ENCODE peak calls at places on chromosomes 5 and 9, in nine cellular contexts. L is NCI-H1092; E is GM13977; K is NCI-H774; Q is DMS153; U is HFFc6; W is effector memory CD8-positive, alpha-beta T cell; Y is lung microvascular endothelial cell; F is ELF-1. G is an unnamed sample.

GRCh38 chr5:112923988-112924387 is 2.0 kb upstream of the REEP5 start:
- DNase-seq in L (no peak), E (no peak), K (no peak), Q (no peak), U (no peak), W (no peak), Y (no peak), F (no peak), G (no peak)

GRCh38 chr5:76457685-76458491 is 54.8 kb downstream of the IQGAP2 start:
- DNase-seq in L (no peak), E (no peak), K (no peak), Q (no peak), U (no peak), W (no peak), Y (no peak), F (no peak), G (no peak)

GRCh38 chr5:127068771-127069330 is 4.5 kb downstream of the C5orf63 start:
- DNase-seq in L (no peak), E (no peak), K (no peak), Q (no peak), U (no peak), W (no peak), Y (peak), F (no peak), G (no peak)

GRCh38 chr5:168261212-168261575 is 30.3 kb upstream of the WWC1 start:
- DNase-seq in L (no peak), E (no peak), K (no peak), Q (no peak), U (no peak), W (no peak), Y (no peak), F (no peak), G (no peak)

GRCh38 chr5:55276771-55277170 is 30.7 kb downstream of the DHX29 start:
- DNase-seq in L (no peak), E (no peak), K (no peak), Q (no peak), U (peak), W (no peak), Y (no peak), F (no peak), G (peak)

GRCh38 chr9:35688558-35689350 is 971 bp downstream of the TPM2 start:
- DNase-seq in L (no peak), E (peak), K (no peak), Q (no peak), U (peak), W (no peak), Y (no peak), F (peak), G (peak)

GRCh38 chr9:69027355-69028097 is 8.0 kb upstream of the FXN start:
- DNase-seq in L (peak), E (peak), K (peak), Q (peak), U (peak), W (peak), Y (peak), F (peak), G (peak)

GRCh38 chr5:78593465-78593864 is 55.1 kb downstream of the LHFPL2 start:
- DNase-seq in L (no peak), E (no peak), K (no peak), Q (no peak), U (no peak), W (no peak), Y (no peak), F (no peak), G (no peak)

GRCh38 chr9:129136446-129137049 is 25.3 kb downstream of the PTPA start:
- DNase-seq in L (no peak), E (no peak), K (no peak), Q (no peak), U (no peak), W (no peak), Y (no peak), F (no peak), G (no peak)

GRCh38 chr5:158858011-158858410 is 241.7 kb downstream of the EBF1 start:
- DNase-seq in L (no peak), E (no peak), K (no peak), Q (no peak), U (no peak), W (no peak), Y (no peak), F (no peak), G (no peak)

GRCh38 chr9:75175395-75175794 is 87.1 kb downstream of the OSTF1 start:
- DNase-seq in L (no peak), E (no peak), K (no peak), Q (no peak), U (no peak), W (no peak), Y (no peak), F (no peak), G (no peak)

GRCh38 chr5:44568519-44568918 is 179.3 kb upstream of the FGF10 start:
- DNase-seq in L (no peak), E (no peak), K (no peak), Q (no peak), U (no peak), W (no peak), Y (no peak), F (no peak), G (no peak)

GRCh38 chr9:133960568-133961129 is 31.5 kb downstream of the VAV2 start:
- DNase-seq in L (no peak), E (no peak), K (no peak), Q (no peak), U (no peak), W (no peak), Y (no peak), F (peak), G (no peak)

GRCh38 chr5:160082589-160082988 is 36.7 kb downstream of the PWWP2A start:
- DNase-seq in L (no peak), E (no peak), K (no peak), Q (no peak), U (no peak), W (no peak), Y (no peak), F (no peak), G (no peak)

GRCh38 chr5:150317048-150318003 is 14.6 kb upstream of the ARSI start:
- DNase-seq in L (no peak), E (no peak), K (no peak), Q (no peak), U (peak), W (no peak), Y (peak), F (peak), G (peak)

G was measured in GM03348.